ENCODE peak calls at places on chromosomes 16 and 17, in ten cellular contexts. Z is CD8-positive, alpha-beta T cell; O is fibroblast of pulmonary artery; X is Calu3; H is AG04450; T is WTC11; J is fibroblast of lung; N is hepatocyte; S is omental fat pad; I is tibial nerve. A is an unnamed sample.

GRCh38 chr17:14471052-14471451 is 170.2 kb downstream of the HS3ST3B1 start:
- DNase-seq in Z (no peak), O (peak), X (no peak), H (peak), T (no peak), J (peak), N (peak), S (no peak), I (no peak), A (no peak)

GRCh38 chr16:15567823-15568222 is 75.1 kb downstream of the MARF1 start:
- DNase-seq in Z (no peak), O (no peak), X (no peak), H (no peak), T (no peak), J (no peak), N (no peak), S (no peak), I (no peak), A (no peak)

GRCh38 chr17:30000001-30000754 is 58.7 kb downstream of the EFCAB5 start:
- DNase-seq in Z (no peak), O (peak), X (no peak), H (no peak), T (no peak), J (no peak), N (no peak), S (no peak), I (no peak), A (no peak)

GRCh38 chr16:67563708-67564468 is 1.6 kb downstream of the CTCF start:
- DNase-seq in Z (peak), O (peak), X (peak), H (peak), T (no peak), J (peak), N (peak), S (no peak), I (peak), A (no peak)

GRCh38 chr16:57264950-57265371 is 19.5 kb downstream of the PLLP start:
- DNase-seq in Z (peak), O (no peak), X (peak), H (no peak), T (no peak), J (no peak), N (no peak), S (no peak), I (no peak), A (no peak)

GRCh38 chr17:13590441-13590840 is 11.3 kb downstream of the HS3ST3A1 start:
- DNase-seq in Z (no peak), O (no peak), X (no peak), H (no peak), T (no peak), J (no peak), N (no peak), S (no peak), I (no peak), A (no peak)

GRCh38 chr17:42286411-42287295 is 1.6 kb upstream of the STAT5A start:
- DNase-seq in Z (no peak), O (no peak), X (no peak), H (no peak), T (no peak), J (no peak), N (no peak), S (peak), I (peak), A (no peak)

GRCh38 chr16:15482068-15482747 is 47.8 kb downstream of the BMERB1 start:
- DNase-seq in Z (no peak), O (peak), X (peak), H (peak), T (peak), J (peak), N (peak), S (no peak), I (no peak), A (no peak)

GRCh38 chr16:87017388-87018012 is 299.7 kb downstream of the C16orf95 start:
- DNase-seq in Z (no peak), O (peak), X (peak), H (peak), T (no peak), J (peak), N (peak), S (no peak), I (no peak), A (no peak)

GRCh38 chr17:34261568-34261967 is 6.5 kb downstream of the CCL2 start:
- DNase-seq in Z (no peak), O (no peak), X (no peak), H (no peak), T (no peak), J (no peak), N (no peak), S (no peak), I (no peak), A (no peak)

GRCh38 chr17:73342057-73342522 is 30.3 kb upstream of the CDC42EP4 start:
- DNase-seq in Z (no peak), O (peak), X (peak), H (no peak), T (peak), J (peak), N (peak), S (peak), I (peak), A (no peak)

GRCh38 chr17:64497565-64498035 is 746 bp upstream of the POLG2 start:
- DNase-seq in Z (no peak), O (no peak), X (no peak), H (no peak), T (no peak), J (no peak), N (no peak), S (no peak), I (no peak), A (no peak)

GRCh38 chr17:66378296-66378695 is 75.9 kb downstream of the PRKCA start:
- DNase-seq in Z (no peak), O (no peak), X (no peak), H (no peak), T (no peak), J (peak), N (no peak), S (no peak), I (no peak), A (no peak)

GRCh38 chr16:58515871-58516767 is 802 bp downstream of the SETD6 start:
- DNase-seq in Z (peak), O (no peak), X (peak), H (no peak), T (peak), J (no peak), N (peak), S (no peak), I (no peak), A (no peak)

GRCh38 chr17:29838961-29839360 is 91.1 kb downstream of the SSH2 start:
- DNase-seq in Z (no peak), O (peak), X (peak), H (no peak), T (peak), J (peak), N (peak), S (no peak), I (no peak), A (no peak)

GRCh38 chr16:380837-381787 is 666 bp downstream of the PGAP6 start:
- DNase-seq in Z (no peak), O (no peak), X (no peak), H (no peak), T (peak), J (no peak), N (peak), S (no peak), I (no peak), A (peak)

GRCh38 chr17:14004927-14005630 is 64.2 kb upstream of the COX10 start:
- DNase-seq in Z (no peak), O (no peak), X (no peak), H (no peak), T (no peak), J (no peak), N (no peak), S (no peak), I (no peak), A (no peak)

GRCh38 chr16:4690946-4691665 is 2.3 kb upstream of the NUDT16L1 start:
- DNase-seq in Z (no peak), O (no peak), X (no peak), H (no peak), T (no peak), J (no peak), N (peak), S (no peak), I (no peak), A (no peak)

GRCh38 chr17:81906476-81907218 is 4.6 kb downstream of the PCYT2 start:
- DNase-seq in Z (no peak), O (no peak), X (no peak), H (no peak), T (peak), J (no peak), N (no peak), S (no peak), I (no peak), A (no peak)

DNA sequence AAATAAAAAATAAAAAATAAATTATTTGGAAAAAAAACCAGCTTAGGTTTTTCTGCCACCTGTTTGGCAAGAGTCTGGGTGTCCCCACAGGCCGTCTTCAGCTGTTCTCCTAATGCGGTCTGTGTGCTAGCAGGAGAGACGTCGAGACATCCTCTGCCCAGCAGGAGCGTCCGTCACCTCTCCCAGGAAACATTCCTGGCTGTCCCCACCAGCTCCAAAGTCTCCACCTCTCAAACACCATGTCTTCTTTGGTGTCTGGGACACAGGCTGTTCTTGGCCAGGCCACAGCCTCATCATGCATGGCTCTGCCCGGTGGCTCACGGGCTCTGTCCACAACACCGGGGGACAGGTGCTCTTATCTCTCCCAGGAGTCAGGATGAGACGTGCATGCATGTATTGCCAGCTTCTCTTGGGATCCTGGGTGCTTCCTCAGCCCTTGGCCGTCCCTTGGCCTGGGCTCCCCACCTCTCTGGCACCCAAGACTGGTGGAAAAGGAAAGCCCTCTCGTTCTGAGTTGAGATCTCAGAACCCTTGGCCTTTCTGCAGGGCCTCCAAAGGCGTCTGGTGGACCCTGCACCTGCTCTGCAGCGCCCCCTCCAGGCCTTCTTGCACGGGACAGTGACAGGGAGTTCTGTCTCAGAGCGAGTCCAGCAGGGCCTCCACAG is 84.9 kb upstream of the CBX4 start:
- DNase-seq in Z (no peak), O (peak), X (peak), H (no peak), T (peak), J (no peak), N (peak), S (no peak), I (no peak), A (no peak)
- TF ChIP-seq CTCF in Z (peak), O (peak), X (no peak), H (peak), T (peak), J (peak), N (peak), S (no peak), I (no peak), A (no peak)

GRCh38 chr17:54968259-54968953 is at the start of the genes COX11 and STXBP4:
- DNase-seq in Z (peak), O (peak), X (peak), H (peak), T (peak), J (peak), N (peak), S (peak), I (peak), A (peak)
- TF ChIP-seq CTCF in Z (no peak), O (no peak), X (no peak), H (peak), T (no peak), J (peak), N (peak), S (no peak), I (peak), A (no peak)

DNA sequence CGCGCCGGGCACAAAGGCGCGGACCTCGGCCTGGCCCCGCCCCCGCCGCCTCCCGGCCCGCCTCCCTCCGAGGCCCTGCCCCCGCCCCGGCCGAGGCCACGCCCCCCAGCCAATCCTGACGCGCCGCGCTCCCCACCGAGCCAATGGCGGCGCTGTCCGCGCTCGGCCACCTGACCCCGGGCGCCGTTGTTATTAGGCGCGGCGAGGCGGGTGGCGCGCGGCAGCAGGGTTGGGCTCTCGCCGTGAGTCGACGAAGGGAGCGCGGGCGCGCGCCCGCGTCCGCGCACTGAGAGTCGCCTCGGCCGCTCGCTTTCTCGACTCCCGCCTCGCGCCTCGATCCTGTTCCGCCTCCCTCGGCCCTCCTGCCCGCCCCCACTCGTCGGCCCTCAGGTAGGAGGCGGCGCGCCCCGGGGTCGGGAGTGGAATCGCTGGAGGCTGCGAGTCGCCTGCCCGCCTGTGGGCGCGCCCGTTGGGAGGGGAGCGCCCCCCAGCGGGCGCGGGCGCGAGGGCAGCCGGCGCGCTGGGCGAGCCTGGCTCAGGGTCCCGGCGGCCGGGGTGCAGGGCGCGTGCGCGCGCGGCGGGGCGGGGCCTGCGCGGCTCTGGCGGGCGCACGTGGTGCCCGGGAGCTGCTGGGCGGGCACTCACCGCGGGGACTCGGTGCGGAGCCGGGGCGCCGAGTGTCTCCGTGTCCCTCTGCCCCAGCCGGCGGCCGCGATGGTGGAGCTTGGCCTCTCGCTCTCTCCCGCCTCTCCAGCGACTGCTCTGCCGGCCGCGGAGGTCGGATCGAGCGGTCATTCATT is 405 bp upstream of the CBLN1 start:
- DNase-seq in Z (no peak), O (peak), X (no peak), H (no peak), T (peak), J (peak), N (peak), S (no peak), I (peak), A (no peak)
- TF ChIP-seq CTCF in Z (no peak), O (no peak), X (no peak), H (no peak), T (peak), J (no peak), N (peak), S (no peak), I (no peak), A (no peak)

DNA sequence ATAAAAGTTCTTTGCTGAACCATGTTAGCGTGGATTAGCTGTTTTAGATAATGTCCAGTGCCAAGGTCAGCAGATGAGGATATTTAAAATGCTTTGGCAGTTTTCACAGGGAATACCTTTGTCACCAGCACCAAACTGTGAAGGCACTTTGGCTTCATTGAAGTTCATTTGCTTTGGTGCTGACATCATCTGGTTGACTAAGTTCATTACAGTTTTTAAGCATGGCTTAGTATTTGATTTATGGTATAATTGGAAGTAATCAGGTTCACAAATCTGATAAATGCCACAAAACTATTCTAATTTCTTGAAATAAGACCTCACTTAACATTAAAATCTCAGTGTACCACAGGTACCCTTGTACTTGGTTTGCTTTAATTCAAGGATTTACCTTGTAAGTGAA is 4.3 kb downstream of the GID4 start:
- DNase-seq in Z (no peak), O (peak), X (no peak), H (no peak), T (no peak), J (peak), N (peak), S (no peak), I (no peak), A (no peak)
- TF ChIP-seq CTCF in Z (no peak), O (peak), X (no peak), H (peak), T (no peak), J (no peak), N (peak), S (no peak), I (no peak), A (no peak)

A was measured in activated B cell treated with CpG ODN at 0.5 μM for 24 hours.